ENCODE peak calls at places on chromosomes 11 and 22, in seven cellular contexts. Q is Peyer's patch; J is OCI-LY7; E is naive thymus-derived CD4-positive, alpha-beta T cell; C is IMR-90; Z is uterus; P is mammary epithelial cell. U is an unnamed sample.

GRCh38 chr11:32852142-32852541 is 22.4 kb downstream of the PRRG4 start:
- DNase-seq in Q (no peak), J (no peak), E (no peak), C (peak; percentile 16), Z (no peak), P (peak; percentile 83), U (no peak)

GRCh38 chr22:17368727-17369552 is at the start of gene CECR2:
- DNase-seq in Q (no peak), J (peak; percentile 71), E (no peak), C (no peak), Z (peak; percentile 35), P (no peak), U (no peak)

GRCh38 chr11:116539211-116539610 is 233.6 kb downstream of the BUD13 start:
- DNase-seq in Q (no peak), J (no peak), E (no peak), C (no peak), Z (no peak), P (no peak), U (no peak)

GRCh38 chr22:36860821-36861659 is at the start of gene NCF4:
- DNase-seq in Q (peak; percentile 87), J (peak; percentile 95), E (no peak), C (no peak), Z (no peak), P (no peak), U (peak; percentile 33)

GRCh38 chr11:2097356-2097997 is 41.7 kb downstream of the IGF2 start:
- DNase-seq in Q (no peak), J (no peak), E (no peak), C (peak; percentile 82), Z (peak; percentile 73), P (no peak), U (no peak)

GRCh38 chr22:49687333-49687732 is 140.3 kb downstream of the BRD1 start:
- DNase-seq in Q (no peak), J (no peak), E (no peak), C (no peak), Z (no peak), P (no peak), U (no peak)

GRCh38 chr11:133388975-133389568 is 143.2 kb downstream of the OPCML start:
- DNase-seq in Q (no peak), J (no peak), E (no peak), C (no peak), Z (no peak), P (no peak), U (no peak)

GRCh38 chr11:65498042-65498726 is 661 bp upstream of the MALAT1 start:
- DNase-seq in Q (no peak), J (peak; percentile 87), E (peak; percentile 49), C (peak; percentile 68), Z (no peak), P (no peak), U (peak; percentile 72)

GRCh38 chr22:50314455-50315288 is 7.2 kb upstream of the PLXNB2 start:
- DNase-seq in Q (peak; percentile 91), J (peak; percentile 93), E (peak; percentile 44), C (no peak), Z (no peak), P (no peak), U (peak; percentile 58)

GRCh38 chr11:106770489-106771100 is 247.7 kb downstream of the GUCY1A2 start:
- DNase-seq in Q (no peak), J (no peak), E (no peak), C (no peak), Z (no peak), P (no peak), U (no peak)

GRCh38 chr11:72721276-72721675 is 30.9 kb downstream of the ARAP1 start:
- DNase-seq in Q (no peak), J (no peak), E (no peak), C (no peak), Z (no peak), P (no peak), U (no peak)

GRCh38 chr11:72720806-72721205 is 31.4 kb downstream of the ARAP1 start:
- DNase-seq in Q (no peak), J (no peak), E (no peak), C (no peak), Z (no peak), P (no peak), U (no peak)

GRCh38 chr11:72719551-72719950 is 32.7 kb downstream of the ARAP1 start:
- DNase-seq in Q (no peak), J (no peak), E (no peak), C (no peak), Z (no peak), P (no peak), U (peak; percentile 5)

GRCh38 chr11:72719144-72719543 is 33.1 kb downstream of the ARAP1 start:
- DNase-seq in Q (no peak), J (no peak), E (no peak), C (peak; percentile 31), Z (no peak), P (no peak), U (no peak)

DNA sequence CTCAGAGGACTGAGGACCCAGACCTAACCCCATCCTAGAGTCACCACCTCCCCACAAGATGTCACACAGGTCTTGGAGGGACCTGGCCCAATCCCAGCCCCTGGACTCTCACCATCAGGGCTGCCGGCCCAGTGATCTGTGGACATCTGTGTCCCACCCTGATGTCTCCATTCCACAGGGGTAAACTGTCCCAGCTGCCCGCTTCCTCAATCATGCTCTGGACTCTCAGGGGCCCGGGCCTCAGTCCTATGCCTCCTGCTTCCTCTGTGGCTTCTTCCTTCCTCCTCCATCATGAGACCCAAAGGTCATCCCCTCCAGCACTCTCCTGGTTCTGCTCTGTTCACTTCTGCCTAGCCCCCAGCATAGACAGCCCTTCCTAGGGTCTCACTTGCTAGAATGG is 32.2 kb downstream of the ARAP1 start:
- DNase-seq in Q (no peak), J (no peak), E (no peak), C (no peak), Z (no peak), P (no peak), U (no peak)
- H3K27ac ChIP-seq in Q (no peak overlapping the region), J (no peak overlapping the region), E (peak overlapping the region; percentile 78), C (no peak overlapping the region), Z (peak overlapping the region; percentile 86), P (no peak overlapping the region), U (peak overlapping the region; percentile 80)

DNA sequence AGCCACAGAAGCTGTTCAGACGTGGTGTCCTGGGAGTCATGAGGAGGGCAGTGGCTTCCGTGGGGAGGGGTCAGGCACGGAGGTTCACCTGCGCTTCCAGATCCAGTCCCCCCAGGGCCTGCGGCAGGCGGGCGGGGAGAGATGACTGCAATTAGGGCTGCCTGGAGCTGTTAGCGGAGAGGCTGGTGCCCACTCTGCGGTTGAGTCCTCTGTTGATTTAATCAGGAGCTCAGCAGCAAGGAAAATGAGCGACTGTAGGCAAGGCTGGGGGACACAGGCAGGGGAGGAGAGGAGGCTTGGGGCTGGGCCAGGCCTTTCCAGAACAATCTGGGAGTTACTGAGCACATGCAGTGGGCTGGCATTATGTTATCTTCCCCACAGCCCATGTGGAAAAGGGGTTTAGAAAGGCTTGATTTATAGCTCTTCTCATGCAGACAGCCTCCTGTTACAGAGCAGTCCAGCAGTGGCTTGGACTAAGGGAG is 13.1 kb downstream of the PLCB3 start:
- DNase-seq in Q (no peak), J (no peak), E (no peak), C (no peak), Z (no peak), P (no peak), U (no peak)
- H3K9me3 ChIP-seq in Q (no peaks in the 10 kb centered on the region), J (no peaks in the 10 kb centered on the region), E (no peaks in the 10 kb centered on the region), C (no peaks in the 10 kb centered on the region), Z (no peaks in the 10 kb centered on the region), P (no peaks in the 10 kb centered on the region), U (no peaks in the 10 kb centered on the region)

GRCh38 chr11:43933608-43934358 is 8.7 kb upstream of the C11orf96 start:
- DNase-seq in Q (no peak), J (no peak), E (no peak), C (peak; percentile 48), Z (no peak), P (no peak), U (no peak)

GRCh38 chr11:43931717-43932039 is 10.8 kb upstream of the C11orf96 start:
- DNase-seq in Q (no peak), J (no peak), E (no peak), C (no peak), Z (no peak), P (no peak), U (no peak)

GRCh38 chr11:43934359-43935130 is 7.9 kb upstream of the C11orf96 start:
- DNase-seq in Q (no peak), J (no peak), E (no peak), C (no peak), Z (no peak), P (no peak), U (no peak)

GRCh38 chr11:43930868-43931716 is 11.3 kb upstream of the C11orf96 start:
- DNase-seq in Q (no peak), J (no peak), E (no peak), C (peak; percentile 42), Z (no peak), P (no peak), U (no peak)

GRCh38 chr11:43933226-43933607 is 9.2 kb upstream of the C11orf96 start:
- DNase-seq in Q (no peak), J (no peak), E (no peak), C (no peak), Z (no peak), P (no peak), U (no peak)
- H3K4me3 ChIP-seq in Q (no peak overlapping the region), J (no peak overlapping the region), E (no peak overlapping the region), C (no peak overlapping the region), Z (no peak overlapping the region), P (no peak overlapping the region), U (no peak overlapping the region)

GRCh38 chr22:46583571-46583970 is 36.6 kb upstream of the GRAMD4 start:
- DNase-seq in Q (no peak), J (no peak), E (no peak), C (no peak), Z (no peak), P (no peak), U (no peak)
- H3K27ac ChIP-seq in Q (peak overlapping the region; percentile 91), J (no peak overlapping the region), E (no peak overlapping the region), C (no peak overlapping the region), Z (no peak overlapping the region), P (no peak overlapping the region), U (no peak overlapping the region)

DNA sequence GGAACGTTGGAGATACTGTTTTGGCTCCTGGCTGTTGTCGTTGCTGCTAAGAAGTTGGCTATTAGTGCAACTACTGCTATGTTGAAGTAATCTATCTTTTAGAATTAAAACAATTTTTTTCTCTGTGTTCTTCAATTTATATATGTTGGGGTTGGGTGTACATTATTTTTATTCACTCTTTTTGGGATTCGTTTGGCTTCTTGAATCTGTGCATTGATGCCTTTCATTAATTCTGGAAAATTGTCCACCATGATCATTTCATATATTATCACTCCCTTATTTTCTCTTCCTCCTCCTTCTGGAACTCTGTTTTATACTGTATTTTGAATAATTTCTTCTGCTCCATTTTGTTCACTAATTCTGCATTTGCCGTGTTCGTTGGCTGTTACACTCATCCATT is 199.5 kb upstream of the PLET1 start:
- DNase-seq in Q (no peak), J (no peak), E (no peak), C (no peak), Z (no peak), P (no peak), U (no peak)
- H3K9me3 ChIP-seq in Q (no peaks in the 10 kb centered on the region), J (no peaks in the 10 kb centered on the region), E (no peaks in the 10 kb centered on the region), C (no peaks in the 10 kb centered on the region), Z (no peaks in the 10 kb centered on the region), P (no peaks in the 10 kb centered on the region), U (no peaks in the 10 kb centered on the region)

GRCh38 chr11:12745787-12746186 is 71.6 kb downstream of the TEAD1 start:
- DNase-seq in Q (no peak), J (no peak), E (no peak), C (no peak), Z (no peak), P (no peak), U (no peak)
- H3K4me3 ChIP-seq in Q (no peak overlapping the region), J (no peak overlapping the region), E (no peak overlapping the region), C (no peak overlapping the region), Z (no peak overlapping the region), P (no peak overlapping the region), U (no peak overlapping the region)

U was measured in CD4-positive, alpha-beta memory T cell.